ENCODE peak calls at places on chromosomes 2 and 18, in five cellular contexts. U is mesendoderm, J is H9, A is trophoblast cell, Z is IMR-90. Y is an unnamed sample.

GRCh38 chr2:20148411-20148810 is 76.5 kb downstream of the SDC1 start:
- DNase-seq in U (no peak), A (no peak), J (no peak), Z (no peak), Y (no peak)

GRCh38 chr2:18792684-18793083 is 203.3 kb upstream of the NT5C1B start:
- DNase-seq in U (no peak), Z (no peak), A (no peak), J (no peak), Y (no peak)

GRCh38 chr2:157866666-157867642 is 9.2 kb downstream of the ACVR1 start:
- DNase-seq in J (no peak), Z (no peak), U (no peak), A (no peak), Y (no peak)

GRCh38 chr2:30283931-30284565 is 52.7 kb downstream of the LBH start:
- DNase-seq in Z (no peak), J (no peak), U (no peak), A (no peak), Y (no peak)

GRCh38 chr2:39275016-39275415 is 31.2 kb upstream of the CDKL4 start:
- DNase-seq in A (no peak), U (no peak), Z (peak), J (no peak), Y (no peak)

GRCh38 chr2:12303181-12304030 is 413.3 kb upstream of the TRIB2 start:
- DNase-seq in A (no peak), U (no peak), Z (peak), J (no peak), Y (no peak)

GRCh38 chr2:232345251-232345650 is 33.3 kb upstream of the ALPP start:
- DNase-seq in A (no peak), Z (no peak), U (no peak), J (no peak), Y (no peak)

GRCh38 chr2:124315221-124315880 is 290.3 kb downstream of the CNTNAP5 start:
- DNase-seq in U (no peak), Z (no peak), J (no peak), A (no peak), Y (no peak)

GRCh38 chr18:79433431-79433830 is 37.7 kb downstream of the NFATC1 start:
- DNase-seq in A (no peak), J (no peak), U (no peak), Z (no peak), Y (no peak)

GRCh38 chr18:48728204-48728833 is 189.5 kb downstream of the CTIF start:
- DNase-seq in U (no peak), Z (peak), A (no peak), J (no peak), Y (no peak)

GRCh38 chr2:232890896-232891601 is 21.0 kb downstream of the SNORC start:
- DNase-seq in U (peak), A (peak), Z (peak), J (peak), Y (no peak)

GRCh38 chr2:181374741-181375675 is 82.2 kb upstream of the ITGA4 start:
- DNase-seq in U (no peak), A (no peak), Z (no peak), J (no peak), Y (no peak)

DNA sequence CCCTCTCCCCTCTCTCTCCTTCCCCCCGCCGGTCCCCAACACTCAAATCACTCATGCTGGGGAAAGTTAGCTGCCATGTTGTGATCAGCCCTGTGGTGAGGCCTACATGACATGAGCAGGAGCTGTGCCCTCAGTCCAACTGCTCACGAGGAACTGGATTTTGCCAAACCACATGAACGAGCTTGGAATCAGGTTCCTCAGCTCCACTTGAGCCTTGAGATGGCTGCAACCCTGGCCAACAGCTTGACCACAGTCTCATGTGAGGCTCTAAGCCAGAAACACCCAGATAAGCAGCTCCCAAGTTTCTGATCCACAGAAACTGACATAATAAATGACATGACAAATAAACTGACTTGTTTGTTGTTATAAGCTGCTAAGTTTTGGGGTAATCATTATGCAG is 38.4 kb downstream of the ARL4C start:
- DNase-seq in A (no peak), Z (no peak), J (no peak), U (no peak), Y (no peak)
- H3K4ac ChIP-seq in A (no peak), Z (no peak), J (no peak), U (no peak), Y (no peak)

GRCh38 chr18:78123926-78124797 is 855.5 kb upstream of the SALL3 start:
- DNase-seq in J (no peak), U (no peak), Z (no peak), A (no peak), Y (no peak)
- H2BK5ac ChIP-seq in J (no peak), U (no peak), Z (no peak), A (no peak), Y (peak)

DNA sequence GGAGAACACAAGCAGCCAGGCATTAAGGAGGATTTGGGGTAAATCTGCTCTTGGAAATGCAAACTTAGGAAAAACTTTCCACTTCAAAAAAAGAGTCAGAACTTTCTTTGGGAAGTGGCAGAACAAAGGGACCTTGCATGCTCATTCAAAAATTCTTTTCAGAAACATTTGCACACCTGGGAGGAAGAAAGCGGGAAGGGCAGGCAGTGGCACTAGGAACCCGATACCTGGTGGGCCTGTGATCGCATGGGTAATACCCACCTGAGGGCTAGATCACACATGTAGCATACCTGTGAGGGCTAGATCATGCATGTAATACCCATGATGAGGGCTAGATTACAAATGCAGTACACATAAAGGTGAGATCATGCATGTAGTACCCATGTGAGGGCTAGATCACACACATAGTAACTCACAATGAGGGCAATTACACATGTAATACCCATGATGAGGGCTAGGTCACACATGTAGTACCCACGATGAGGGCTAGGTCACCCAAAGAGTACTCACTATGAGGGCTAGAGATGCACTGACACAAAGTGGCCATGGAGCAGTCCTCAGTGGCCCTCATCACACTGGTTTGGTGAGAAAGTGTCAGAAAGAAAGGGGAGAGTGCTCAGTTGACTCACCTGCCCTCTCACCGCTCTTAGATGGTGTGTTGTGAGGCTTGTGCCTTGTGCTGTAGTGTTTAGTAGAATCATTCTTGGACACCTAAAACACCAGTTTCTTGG is 212.5 kb downstream of the DLGAP1 start:
- DNase-seq in Z (no peak), A (no peak), J (no peak), U (no peak), Y (no peak)
- H3K4ac ChIP-seq in Z (no peak), A (no peak), J (no peak), U (no peak), Y (no peak)

GRCh38 chr2:191247381-191248057 is 2.3 kb downstream of the MYO1B start:
- DNase-seq in A (peak), Z (peak), J (no peak), U (peak), Y (no peak)

GRCh38 chr2:191244350-191244749 is 854 bp upstream of the MYO1B start:
- DNase-seq in U (no peak), J (no peak), A (no peak), Z (no peak), Y (no peak)

GRCh38 chr2:191246820-191247380 is 1.7 kb downstream of the MYO1B start:
- DNase-seq in A (no peak), J (no peak), Z (no peak), U (peak), Y (no peak)

GRCh38 chr2:191245046-191245868 is at the start of gene MYO1B:
- DNase-seq in A (peak), U (peak), Z (peak), J (peak), Y (peak)

DNA sequence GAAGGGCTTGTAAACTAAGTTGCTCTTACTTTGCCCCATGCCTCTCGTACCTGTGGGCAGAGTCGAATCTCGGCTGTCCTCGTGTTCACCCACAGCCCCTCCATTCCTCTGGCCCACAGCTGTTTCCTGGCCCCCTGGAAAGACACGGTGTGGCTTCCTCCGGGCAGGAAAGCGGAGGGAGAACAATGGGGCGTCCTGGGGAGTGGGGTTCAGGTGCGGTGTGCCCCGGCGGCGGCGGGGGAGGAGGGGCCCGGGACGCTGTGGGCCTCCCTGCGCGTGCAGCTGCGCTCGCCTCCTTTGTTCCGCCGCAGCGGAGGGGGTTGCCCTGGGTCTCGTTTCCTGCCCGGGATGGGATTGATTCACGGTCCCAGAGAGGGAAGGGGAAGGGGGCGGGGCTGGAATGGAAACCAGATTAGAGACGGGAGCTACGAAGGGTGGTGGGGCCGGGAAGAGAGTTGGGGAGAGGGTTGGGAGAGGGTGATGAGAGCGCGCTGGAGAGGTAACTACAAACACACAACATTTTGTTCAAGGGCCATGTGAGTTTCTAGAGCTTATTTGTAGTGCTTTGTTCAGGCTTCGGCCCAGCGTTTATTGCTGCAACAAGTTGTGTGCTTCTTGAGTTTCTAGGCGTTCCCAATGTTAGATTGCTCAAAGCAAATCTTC is 796 bp downstream of the MYO1B start:
- DNase-seq in J (peak), U (peak), Z (peak), A (peak), Y (peak)
- H2BK5ac ChIP-seq in J (peak), U (peak), Z (peak), A (peak), Y (peak)

GRCh38 chr2:188279093-188279445 is 12.6 kb upstream of the GULP1 start:
- DNase-seq in A (no peak), J (no peak), Z (no peak), U (peak), Y (no peak)

GRCh38 chr2:188282907-188283306 is 8.8 kb upstream of the GULP1 start:
- DNase-seq in Z (no peak), U (no peak), J (no peak), A (no peak), Y (no peak)

GRCh38 chr2:188280811-188281222 is 10.9 kb upstream of the GULP1 start:
- DNase-seq in U (no peak), Z (no peak), J (no peak), A (no peak), Y (no peak)

GRCh38 chr2:188276255-188276654 is 15.4 kb upstream of the GULP1 start:
- DNase-seq in A (no peak), U (no peak), Z (no peak), J (no peak), Y (no peak)

GRCh38 chr2:188278388-188279092 is 13.1 kb upstream of the GULP1 start:
- DNase-seq in J (peak), U (peak), Z (no peak), A (no peak), Y (no peak)
- H3K4ac ChIP-seq in J (no peak), U (no peak), Z (no peak), A (no peak), Y (no peak)

Y was measured in neuronal stem cell.